ENCODE peak calls at places on chromosomes 5 and 9, in eight cellular contexts. K is fibroblast of pulmonary artery, R is heart left ventricle, Z is left ventricle myocardium inferior, L is AG10803, B is IMR-90, D is right lobe of liver, E is AG04450. V is an unnamed sample.
A peak's percentile ranks its signal among the peaks of the same experiment; 100 is the strongest.

GRCh38 chr5:58439094-58439644 is 20.7 kb downstream of the PLK2 start:
- DNase-seq in K (no peak), R (no peak), Z (no peak), L (no peak), B (no peak), D (no peak), E (no peak), V (no peak)

GRCh38 chr5:179160584-179160983 is 100.4 kb downstream of the ZNF354C start:
- DNase-seq in K (peak; percentile 20), R (no peak), Z (no peak), L (peak; percentile 24), B (peak; percentile 19), D (peak; percentile 3), E (no peak), V (no peak)

GRCh38 chr9:129697111-129697955 is 31.9 kb downstream of the PRRX2 start:
- DNase-seq in K (peak; percentile 52), R (peak; percentile 47), Z (peak; percentile 41), L (peak; percentile 85), B (peak; percentile 78), D (no peak), E (peak; percentile 29), V (peak; percentile 92)

GRCh38 chr9:124381073-124381945 is 33.9 kb downstream of the PSMB7 start:
- DNase-seq in K (no peak), R (no peak), Z (no peak), L (peak; percentile 72), B (peak; percentile 29), D (no peak), E (no peak), V (no peak)

GRCh38 chr9:97710356-97711222 is 13.4 kb upstream of the XPA start:
- DNase-seq in K (peak; percentile 82), R (peak; percentile 50), Z (no peak), L (peak; percentile 70), B (peak; percentile 66), D (no peak), E (no peak), V (peak; percentile 78)

GRCh38 chr5:95565280-95565920 is 10.5 kb downstream of the ARSK start:
- DNase-seq in K (peak; percentile 42), R (no peak), Z (no peak), L (peak; percentile 54), B (peak; percentile 52), D (no peak), E (no peak), V (peak; percentile 30)

GRCh38 chr5:71872465-71872864 is 153.4 kb downstream of the CARTPT start:
- DNase-seq in K (no peak), R (no peak), Z (no peak), L (no peak), B (no peak), D (no peak), E (no peak), V (no peak)

GRCh38 chr5:75089137-75089536 is 36.8 kb upstream of the GCNT4 start:
- DNase-seq in K (no peak), R (no peak), Z (no peak), L (no peak), B (no peak), D (no peak), E (no peak), V (no peak)

GRCh38 chr9:14517154-14517906 is 175.9 kb downstream of the ZDHHC21 start:
- DNase-seq in K (no peak), R (no peak), Z (no peak), L (no peak), B (no peak), D (no peak), E (no peak), V (no peak)

GRCh38 chr9:11064853-11065252 is 452.1 kb upstream of the PTPRD start:
- DNase-seq in K (no peak), R (no peak), Z (no peak), L (no peak), B (no peak), D (no peak), E (no peak), V (no peak)

GRCh38 chr9:2526071-2526862 is 95.3 kb upstream of the VLDLR start:
- DNase-seq in K (no peak), R (no peak), Z (no peak), L (peak; percentile 3), B (no peak), D (no peak), E (no peak), V (peak; percentile 20)

GRCh38 chr5:74966151-74967050 is 86.0 kb downstream of the GCNT4 start:
- DNase-seq in K (no peak), R (no peak), Z (no peak), L (peak; percentile 63), B (peak; percentile 16), D (no peak), E (no peak), V (peak; percentile 43)

GRCh38 chr9:95023217-95024003 is 294.1 kb downstream of the FANCC start:
- DNase-seq in K (peak; percentile 69), R (peak; percentile 62), Z (peak; percentile 52), L (peak; percentile 83), B (peak; percentile 90), D (no peak), E (no peak), V (peak; percentile 92)

GRCh38 chr5:10885026-10885425 is 124.0 kb upstream of the DAP start:
- DNase-seq in K (no peak), R (no peak), Z (no peak), L (peak; percentile 72), B (peak; percentile 78), D (no peak), E (peak; percentile 46), V (no peak)

GRCh38 chr9:123377211-123377971 is 21.4 kb downstream of the CRB2 start:
- DNase-seq in K (no peak), R (no peak), Z (no peak), L (no peak), B (no peak), D (no peak), E (no peak), V (no peak)

GRCh38 chr9:87256973-87257372 is 240.7 kb upstream of the DAPK1 start:
- DNase-seq in K (peak; percentile 41), R (no peak), Z (no peak), L (no peak), B (peak; percentile 44), D (no peak), E (no peak), V (no peak)

GRCh38 chr9:36192196-36192595 is 1.5 kb downstream of the CLTA start:
- DNase-seq in K (no peak), R (no peak), Z (no peak), L (no peak), B (peak; percentile 20), D (no peak), E (no peak), V (peak; percentile 13)

DNA sequence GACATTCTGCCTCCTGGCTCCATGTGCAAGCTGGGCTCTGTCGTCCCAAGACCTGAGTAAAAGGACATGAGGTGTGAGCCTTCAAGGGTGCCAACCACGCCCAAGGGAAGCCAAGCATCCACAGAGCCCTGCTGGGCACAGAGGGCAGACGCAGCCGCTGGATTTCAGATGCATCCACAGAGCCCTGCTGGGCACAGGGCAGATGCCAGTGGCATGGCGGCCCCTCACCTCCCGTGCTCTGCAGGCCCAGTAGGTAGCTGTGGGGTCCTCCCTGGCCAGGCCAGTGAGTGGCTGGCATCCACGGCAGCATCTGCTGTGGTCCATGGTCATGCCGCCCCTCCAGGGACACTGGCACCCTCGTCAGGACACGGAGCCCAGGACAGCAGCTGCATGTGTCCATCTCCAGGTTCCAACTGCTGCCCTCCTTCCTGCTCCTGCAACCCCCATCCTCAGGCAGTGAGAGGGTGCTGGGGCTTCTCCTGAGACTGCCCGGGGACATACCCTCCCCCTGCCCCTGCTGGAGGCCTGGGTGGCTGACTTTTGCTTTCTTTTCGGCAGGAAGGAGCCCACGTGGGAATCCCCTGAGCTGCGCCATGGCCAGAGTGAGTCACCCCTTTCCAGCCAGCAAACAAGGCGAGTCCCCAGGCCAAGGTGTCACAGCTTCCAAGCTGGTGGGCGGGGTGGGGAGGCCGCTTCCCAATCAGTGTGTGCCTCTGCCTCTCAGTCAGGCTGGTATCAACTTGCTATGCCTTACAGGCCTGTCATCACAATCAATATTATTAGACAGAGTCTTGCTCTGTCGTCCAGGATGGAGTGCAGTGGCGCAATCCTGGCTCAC is 4.0 kb upstream of the TRAF2 start:
- DNase-seq in K (peak; percentile 73), R (peak; percentile 47), Z (no peak), L (peak; percentile 61), B (peak; percentile 87), D (peak; percentile 89), E (peak; percentile 37), V (peak; percentile 75)
- H3K4me3 ChIP-seq in K (no peak overlapping the region), R (peak overlapping the region; percentile 37), Z (peak overlapping the region; percentile 14), L (peak overlapping the region; percentile 31), B (no peak overlapping the region), D (peak overlapping the region; percentile 17), E (peak overlapping the region; percentile 38), V (peak overlapping the region; percentile 25)

DNA sequence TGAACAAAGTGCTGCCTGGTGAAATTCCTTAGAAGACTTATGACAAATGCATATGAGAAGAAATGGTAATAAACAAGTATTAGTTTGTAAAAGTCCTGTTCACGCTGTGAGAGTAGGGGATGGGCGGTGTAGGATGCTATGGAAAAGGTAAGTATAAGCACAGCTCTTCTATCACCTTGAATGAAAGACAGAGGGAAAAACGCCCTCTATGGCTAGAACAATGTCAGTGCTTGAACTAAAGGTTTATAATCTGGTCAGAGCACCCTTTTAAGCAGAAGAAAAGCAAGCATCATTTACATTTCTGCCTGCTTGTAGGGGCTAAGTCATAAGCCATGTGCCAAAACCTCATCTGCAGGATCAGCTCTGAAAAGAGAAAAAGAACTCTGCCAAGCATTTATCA is 115.2 kb downstream of the LHFPL2 start:
- DNase-seq in K (peak; percentile 71), R (no peak), Z (no peak), L (no peak), B (peak; percentile 38), D (no peak), E (no peak), V (peak; percentile 48)
- TF ChIP-seq CTCF in K (peak; percentile 68), R (no peak), Z (peak; percentile 44), L (peak; percentile 58), B (peak; percentile 48), D (peak; percentile 30), E (peak; percentile 49), V (peak; percentile 54)

GRCh38 chr5:115835481-115835880 is 5.9 kb downstream of the ATG12 start:
- DNase-seq in K (no peak), R (no peak), Z (no peak), L (no peak), B (no peak), D (no peak), E (no peak), V (no peak)

GRCh38 chr5:115841382-115842088 is at the start of the genes AP3S1 and ATG12:
- DNase-seq in K (peak; percentile 93), R (peak; percentile 94), Z (peak; percentile 90), L (peak; percentile 91), B (peak; percentile 91), D (peak; percentile 95), E (peak; percentile 66), V (peak; percentile 93)

GRCh38 chr5:115842089-115842881 is 550 bp downstream of the AP3S1 start:
- DNase-seq in K (peak; percentile 63), R (peak; percentile 82), Z (no peak), L (peak; percentile 44), B (no peak), D (no peak), E (no peak), V (no peak)

GRCh38 chr5:115840825-115841224 is 540 bp downstream of the ATG12 start:
- DNase-seq in K (no peak), R (no peak), Z (no peak), L (no peak), B (no peak), D (no peak), E (no peak), V (no peak)

GRCh38 chr5:115838885-115839518 is 2.4 kb downstream of the ATG12 start:
- DNase-seq in K (peak; percentile 69), R (peak; percentile 39), Z (no peak), L (peak; percentile 64), B (peak; percentile 53), D (no peak), E (no peak), V (peak; percentile 76)
- H3K4me3 ChIP-seq in K (peak overlapping the region; percentile 86), R (peak overlapping the region; percentile 92), Z (peak overlapping the region; percentile 89), L (peak overlapping the region; percentile 34), B (no peak overlapping the region), D (peak overlapping the region; percentile 4), E (peak overlapping the region; percentile 7), V (peak overlapping the region; percentile 89)

GRCh38 chr5:152379331-152379730 is 25.7 kb downstream of the NMUR2 start:
- DNase-seq in K (no peak), R (no peak), Z (no peak), L (no peak), B (no peak), D (no peak), E (no peak), V (no peak)
- TF ChIP-seq CTCF in K (no peak), R (no peak), Z (peak; percentile 26), L (no peak), B (no peak), D (no peak), E (no peak), V (no peak)

V was measured in fibroblast of the aortic adventitia.